ENCODE peak calls at places on chromosomes 5 and 9, in five cellular contexts. O, E, D, V and M are unnamed samples.

GRCh38 chr9:112046181-112046580 is 128.9 kb downstream of the SUSD1 start:
- DNase-seq in O (peak), D (no peak), V (no peak), E (peak), M (no peak)

GRCh38 chr5:81313278-81313677 is 11.9 kb downstream of the ZCCHC9 start:
- DNase-seq in E (no peak), V (no peak), O (no peak), D (no peak), M (no peak)

GRCh38 chr5:15573594-15573993 is 73.6 kb downstream of the FBXL7 start:
- DNase-seq in O (no peak), E (no peak), D (no peak), V (no peak), M (no peak)

GRCh38 chr5:11851402-11851801 is 52.8 kb downstream of the CTNND2 start:
- DNase-seq in O (no peak), V (no peak), E (no peak), D (no peak), M (no peak)

GRCh38 chr5:141634720-141635119 is 1.9 kb downstream of the HDAC3 start:
- DNase-seq in D (no peak), V (no peak), E (no peak), O (no peak), M (no peak)

GRCh38 chr5:96288166-96288844 is 144.7 kb downstream of the PCSK1 start:
- DNase-seq in D (no peak), V (no peak), O (no peak), E (no peak), M (no peak)

GRCh38 chr9:109941771-109942170 is 161.8 kb downstream of the PALM2AKAP2 start:
- DNase-seq in V (no peak), O (no peak), E (no peak), D (no peak), M (no peak)

GRCh38 chr5:82628364-82628910 is 350.3 kb upstream of the RPS23 start:
- DNase-seq in E (no peak), D (no peak), V (no peak), O (no peak), M (no peak)

GRCh38 chr5:10556331-10556807 is 7.5 kb upstream of the ANKRD33B start:
- DNase-seq in O (peak), V (no peak), E (peak), D (no peak), M (no peak)

GRCh38 chr9:92970467-92970923 is 23.2 kb downstream of the FGD3 start:
- DNase-seq in V (peak), O (peak), E (no peak), D (no peak), M (no peak)

GRCh38 chr5:35436441-35437057 is 181.1 kb upstream of the SPEF2 start:
- DNase-seq in O (peak), D (no peak), E (no peak), V (peak), M (no peak)

GRCh38 chr5:38601133-38601842 is 44.8 kb upstream of the LIFR start:
- DNase-seq in E (no peak), V (no peak), D (no peak), O (no peak), M (no peak)